ENCODE peak calls at places on chromosomes 11 and 22, in nine cellular contexts. A is dorsolateral prefrontal cortex; Y is bronchial epithelial cell; D is CD4-positive, alpha-beta T cell; O is activated B cell treated with CpG ODN at 0.5 μM for 24 hours; L is prostate gland; K is activated CD8-positive, alpha-beta T cell treated with anti-CD3 and anti-CD28 coated beads for 36 hours; S is nephron progenitor cell; W is heart left ventricle. M is an unnamed sample.

GRCh38 chr22:27680636-27681035 is 120.9 kb downstream of the MN1 start:
- DNase-seq in A (no peak), Y (no peak), D (no peak), O (no peak), L (no peak), K (no peak), S (no peak), W (no peak), M (no peak)

GRCh38 chr22:44735518-44736428 is 16.6 kb upstream of the ARHGAP8 start:
- DNase-seq in A (no peak), Y (no peak), D (peak; percentile 82), O (peak; percentile 88), L (peak; percentile 60), K (peak; percentile 92), S (peak; percentile 96), W (peak; percentile 76), M (no peak)

GRCh38 chr11:8947230-8947943 is 4.6 kb upstream of the ASCL3 start:
- DNase-seq in A (no peak), Y (no peak), D (no peak), O (no peak), L (no peak), K (no peak), S (no peak), W (no peak), M (no peak)

GRCh38 chr11:39732002-39732401 is 1727.5 kb downstream of the LRRC4C start:
- DNase-seq in A (no peak), Y (no peak), D (no peak), O (no peak), L (no peak), K (no peak), S (no peak), W (no peak), M (no peak)

GRCh38 chr11:64603411-64604110 is 12.5 kb downstream of the SLC22A12 start:
- DNase-seq in A (no peak), Y (no peak), D (no peak), O (no peak), L (no peak), K (no peak), S (no peak), W (no peak), M (no peak)

GRCh38 chr22:19579880-19580279 is 55.7 kb upstream of the CLDN5 start:
- DNase-seq in A (no peak), Y (no peak), D (no peak), O (no peak), L (no peak), K (peak; percentile 64), S (no peak), W (peak; percentile 46), M (no peak)

GRCh38 chr22:27670701-27671412 is 130.7 kb downstream of the MN1 start:
- DNase-seq in A (no peak), Y (no peak), D (no peak), O (no peak), L (no peak), K (no peak), S (peak; percentile 86), W (peak; percentile 86), M (no peak)

GRCh38 chr11:65701686-65702085 is 10.4 kb upstream of the KAT5 start:
- DNase-seq in A (no peak), Y (no peak), D (no peak), O (no peak), L (no peak), K (no peak), S (no peak), W (no peak), M (no peak)

GRCh38 chr11:67613960-67614715 is 7.4 kb downstream of the NDUFV1 start:
- DNase-seq in A (peak; percentile 41), Y (peak; percentile 64), D (peak; percentile 67), O (peak; percentile 81), L (no peak), K (peak; percentile 93), S (peak; percentile 84), W (peak; percentile 71), M (no peak)

GRCh38 chr22:30056015-30056414 is 24.2 kb upstream of the HORMAD2 start:
- DNase-seq in A (no peak), Y (no peak), D (no peak), O (no peak), L (no peak), K (no peak), S (no peak), W (no peak), M (no peak)

GRCh38 chr11:117366875-117367274 is 39.2 kb downstream of the CEP164 start:
- DNase-seq in A (no peak), Y (no peak), D (no peak), O (no peak), L (no peak), K (no peak), S (no peak), W (no peak), M (no peak)

GRCh38 chr11:67406420-67406968 is 2.6 kb downstream of the TBC1D10C start:
- DNase-seq in A (no peak), Y (no peak), D (no peak), O (no peak), L (no peak), K (no peak), S (no peak), W (no peak), M (no peak)

GRCh38 chr11:45537617-45538016 is 127.8 kb downstream of the CHST1 start:
- DNase-seq in A (no peak), Y (peak; percentile 23), D (no peak), O (no peak), L (no peak), K (no peak), S (no peak), W (no peak), M (no peak)

GRCh38 chr11:65915821-65916251 is 3.0 kb downstream of the C11orf68 start:
- DNase-seq in A (peak; percentile 56), Y (peak; percentile 95), D (no peak), O (no peak), L (peak; percentile 44), K (no peak), S (no peak), W (peak; percentile 83), M (peak; percentile 94)

GRCh38 chr11:13338437-13339069 is 61.0 kb downstream of the BMAL1 start:
- DNase-seq in A (no peak), Y (peak; percentile 65), D (no peak), O (no peak), L (no peak), K (peak; percentile 78), S (no peak), W (no peak), M (no peak)

GRCh38 chr11:92141725-92142124 is 82.9 kb upstream of the FAT3 start:
- DNase-seq in A (no peak), Y (no peak), D (no peak), O (no peak), L (no peak), K (no peak), S (no peak), W (no peak), M (no peak)
- TF ChIP-seq CTCF in A (no peak), Y (no peak), D (no peak), O (no peak), L (no peak), K (no peak), S (no peak), W (no peak), M (no peak)

GRCh38 chr11:10413268-10413667 is 41.8 kb upstream of the AMPD3 start:
- DNase-seq in A (peak; percentile 53), Y (peak; percentile 35), D (peak; percentile 42), O (no peak), L (no peak), K (peak; percentile 72), S (no peak), W (peak; percentile 52), M (no peak)
- TF ChIP-seq CTCF in A (peak; percentile 73), Y (no peak), D (peak; percentile 61), O (no peak), L (no peak), K (peak; percentile 58), S (no peak), W (no peak), M (peak; percentile 22)

GRCh38 chr22:38413085-38414008 is 41.7 kb downstream of the KCNJ4 start:
- DNase-seq in A (peak; percentile 44), Y (no peak), D (no peak), O (peak; percentile 11), L (no peak), K (no peak), S (no peak), W (peak; percentile 64), M (no peak)
- TF ChIP-seq CTCF in A (no peak), Y (no peak), D (no peak), O (no peak), L (no peak), K (no peak), S (no peak), W (no peak), M (no peak)

GRCh38 chr11:74487875-74488274 is 5.6 kb downstream of the LIPT2 start:
- DNase-seq in A (no peak), Y (peak; percentile 28), D (no peak), O (no peak), L (no peak), K (peak; percentile 13), S (no peak), W (no peak), M (no peak)
- TF ChIP-seq CTCF in A (no peak), Y (peak; percentile 18), D (no peak), O (no peak), L (no peak), K (no peak), S (no peak), W (no peak), M (peak; percentile 34)

M was measured in HFF-Myc.